ENCODE peak calls at places on chromosomes 12 and 14, in five cellular contexts. V, N, B, K and P are unnamed samples.
A peak's percentile ranks its signal among the peaks of the same experiment; 100 is the strongest.

GRCh38 chr12:78402366-78403134 is 462.0 kb upstream of the SYT1 start:
- DNase-seq in N (no peak), B (no peak), V (no peak), K (no peak), P (no peak)

GRCh38 chr14:28765169-28765906 is 1.2 kb upstream of the FOXG1 start:
- DNase-seq in N (no peak), K (no peak), B (no peak), V (no peak), P (no peak)

GRCh38 chr14:68574906-68575305 is 218.0 kb downstream of the ZFP36L1 start:
- DNase-seq in V (no peak), B (no peak), K (no peak), N (no peak), P (no peak)

GRCh38 chr12:80829767-80830166 is 108.0 kb downstream of the LIN7A start:
- DNase-seq in V (no peak), K (no peak), B (no peak), N (no peak), P (no peak)

GRCh38 chr14:71554323-71554722 is 377.9 kb upstream of the RGS6 start:
- DNase-seq in B (no peak), N (peak; percentile 82), K (no peak), V (no peak), P (no peak)

GRCh38 chr14:76067536-76067935 is 82.0 kb downstream of the IFT43 start:
- DNase-seq in V (no peak), N (no peak), K (no peak), B (no peak), P (no peak)

GRCh38 chr12:124916370-124917134 is 2.1 kb upstream of the UBC start:
- DNase-seq in B (peak; percentile 96), V (no peak), K (peak; percentile 91), N (no peak), P (peak; percentile 90)

GRCh38 chr14:56351861-56352260 is 227.7 kb upstream of the TMEM260 start:
- DNase-seq in V (no peak), N (no peak), K (no peak), B (no peak), P (no peak)

GRCh38 chr12:2589381-2589780 is 205.4 kb upstream of the FKBP4 start:
- DNase-seq in B (no peak), N (no peak), V (no peak), K (no peak), P (no peak)

GRCh38 chr14:72443991-72444431 is 449.9 kb downstream of the DPF3 start:
- DNase-seq in N (peak; percentile 28), V (no peak), B (no peak), K (no peak), P (no peak)

GRCh38 chr12:12081836-12082497 is 11.2 kb downstream of the BCL2L14 start:
- DNase-seq in K (peak; percentile 56), N (peak; percentile 39), B (peak; percentile 70), V (peak; percentile 52), P (peak; percentile 29)

GRCh38 chr12:55703288-55703687 is 4.4 kb downstream of the ITGA7 start:
- DNase-seq in V (no peak), B (no peak), K (no peak), N (no peak), P (no peak)

GRCh38 chr12:109641422-109641821 is 67.8 kb downstream of the MVK start:
- DNase-seq in B (no peak), V (no peak), K (no peak), N (no peak), P (no peak)

GRCh38 chr12:32307352-32307751 is 92.0 kb upstream of the FGD4 start:
- DNase-seq in N (no peak), B (no peak), V (no peak), K (no peak), P (no peak)

GRCh38 chr14:105388110-105388951 is 10.0 kb upstream of the TEX22 start:
- DNase-seq in V (no peak), B (no peak), K (no peak), N (no peak), P (no peak)

GRCh38 chr12:103884316-103884715 is 43.3 kb upstream of the NT5DC3 start:
- DNase-seq in N (no peak), B (no peak), K (peak; percentile 30), V (no peak), P (no peak)

GRCh38 chr12:132315951-132316350 is 13.4 kb downstream of the GALNT9 start:
- DNase-seq in N (no peak), V (no peak), B (no peak), K (no peak), P (no peak)

GRCh38 chr12:2047752-2048151 is 5.0 kb upstream of the CACNA1C start:
- DNase-seq in V (no peak), N (no peak), K (no peak), B (peak; percentile 24), P (no peak)

GRCh38 chr14:76776306-76777251 is 15.3 kb downstream of the VASH1 start:
- DNase-seq in K (peak; percentile 42), B (peak; percentile 29), V (no peak), N (no peak), P (no peak)

GRCh38 chr14:25150934-25151790 is 101.2 kb upstream of the STXBP6 start:
- DNase-seq in N (peak; percentile 1), K (peak; percentile 25), V (no peak), B (peak; percentile 72), P (peak; percentile 6)

GRCh38 chr12:80493466-80493865 is 49.4 kb downstream of the PTPRQ start:
- DNase-seq in N (no peak), V (no peak), K (no peak), B (no peak), P (no peak)

GRCh38 chr14:52069617-52070431 is 965 bp upstream of the NID2 start:
- DNase-seq in V (peak; percentile 81), N (no peak), B (no peak), K (no peak), P (no peak)

GRCh38 chr12:55188974-55189556 is 31.8 kb upstream of the OR10A7 start:
- DNase-seq in B (peak; percentile 72), V (no peak), N (peak; percentile 53), K (peak; percentile 86), P (peak; percentile 69)

GRCh38 chr14:99600232-99600888 is 3.6 kb downstream of the CCDC85C start:
- DNase-seq in V (no peak), B (no peak), N (no peak), K (peak; percentile 33), P (no peak)

GRCh38 chr12:123621101-123621500 is 12.4 kb downstream of the EIF2B1 start:
- DNase-seq in B (no peak), V (no peak), K (no peak), N (no peak), P (no peak)

DNA sequence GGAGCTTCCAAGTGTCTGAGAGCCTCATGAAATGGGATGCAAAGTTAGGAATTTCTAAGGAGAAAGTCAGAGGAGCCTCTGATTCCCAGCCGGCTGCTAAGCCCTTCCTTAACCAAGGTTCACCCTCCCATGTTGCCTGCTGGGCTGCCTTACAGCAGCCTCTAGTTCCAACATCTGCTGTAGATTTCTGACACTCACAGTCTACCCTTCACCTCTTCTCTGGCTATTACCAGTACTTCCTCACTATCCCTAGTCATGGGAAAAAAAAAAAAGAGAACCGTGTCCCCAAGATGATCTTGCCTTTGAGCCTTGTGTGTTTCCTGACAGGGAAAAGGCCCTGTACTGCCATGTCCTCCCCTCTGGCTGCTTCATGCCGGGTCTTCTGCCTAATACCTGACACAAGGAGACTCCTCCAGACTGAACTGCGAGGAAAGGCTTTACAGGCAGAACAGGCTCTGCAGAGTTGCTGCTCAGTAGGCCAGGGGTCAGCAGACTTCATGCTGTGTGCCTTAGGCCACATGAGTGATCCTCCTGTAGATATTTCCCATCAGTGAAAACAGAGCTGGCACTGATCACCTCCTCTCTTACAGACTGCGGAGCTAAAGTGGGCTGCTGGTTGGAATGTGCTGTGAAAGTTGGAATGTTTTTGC is 46.8 kb downstream of the PRKCH start:
- DNase-seq in B (no peak), V (no peak), K (no peak), N (no peak), P (no peak)
- H3K27ac ChIP-seq in B (no peak overlapping the region), V (no peak overlapping the region), K (no peak overlapping the region), N (peak overlapping the region; percentile 36), P (no peak overlapping the region)

DNA sequence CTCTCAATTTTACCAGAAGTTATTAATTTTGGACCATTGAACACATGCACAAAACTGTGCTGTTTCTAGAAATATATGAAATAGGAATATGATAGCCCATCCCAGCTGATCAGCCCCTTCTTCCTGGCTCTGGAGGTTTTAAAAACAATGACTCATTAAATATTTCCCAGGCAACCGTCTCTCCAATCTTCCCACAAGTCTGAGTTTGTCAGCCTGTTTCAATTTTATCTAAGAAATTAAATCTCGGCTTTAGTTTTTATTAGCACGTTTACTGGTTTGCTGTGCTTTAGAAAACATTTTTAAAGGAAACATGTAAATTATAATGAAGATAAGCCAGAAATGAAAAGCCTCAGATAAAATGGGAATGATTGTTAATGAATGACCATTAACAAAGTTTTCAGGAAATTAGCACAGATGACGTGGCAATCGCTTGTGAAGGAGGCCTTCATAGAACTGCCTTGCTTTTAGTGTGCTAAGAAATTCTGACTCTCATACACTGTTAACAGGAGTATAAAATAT is 89.3 kb upstream of the RAP1B start:
- DNase-seq in N (no peak), K (no peak), B (no peak), V (no peak), P (no peak)
- TF ChIP-seq ATF3 in N (no peak), K (peak; percentile 37), B (no peak), V (no peak), P (no peak)

GRCh38 chr14:61569783-61570182 is 125.5 kb upstream of the HIF1A start:
- DNase-seq in B (peak; percentile 60), N (no peak), V (no peak), K (no peak), P (no peak)
- TF ChIP-seq POLR2AphosphoS5 in B (no peak), N (no peak), V (no peak), K (no peak), P (no peak)

DNA sequence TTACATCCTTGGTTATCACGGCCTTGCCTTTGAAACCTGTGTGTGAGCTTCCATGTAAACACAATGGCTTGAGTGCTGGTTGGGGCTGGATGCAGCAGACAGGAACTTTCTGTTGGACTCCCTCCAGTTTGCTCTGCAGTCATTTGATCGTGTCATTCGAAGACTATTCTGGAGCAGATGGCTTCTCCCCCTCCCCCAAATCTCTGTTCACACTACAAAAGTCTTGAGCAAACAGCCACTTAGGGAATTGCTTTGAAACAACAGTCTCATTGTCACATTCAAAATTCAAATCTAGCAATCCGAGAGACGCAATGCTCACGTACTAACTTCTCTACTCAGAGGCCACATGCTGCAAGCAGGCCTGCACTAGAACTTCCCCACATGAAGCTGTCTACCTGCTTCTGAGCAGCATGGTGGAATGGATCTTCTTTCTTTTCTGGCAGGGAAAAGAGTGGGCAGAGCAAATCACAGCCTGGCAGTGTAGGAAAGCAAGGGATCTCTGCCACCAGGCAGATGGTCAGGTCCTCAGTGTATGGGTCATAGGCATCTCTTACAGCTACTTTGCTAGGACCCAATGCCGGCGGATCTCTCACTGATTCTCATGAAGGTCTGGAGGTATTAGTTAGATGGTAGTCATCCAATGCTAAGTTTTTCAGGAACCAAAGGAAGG is 214.2 kb downstream of the PPM1H start:
- DNase-seq in B (no peak), N (no peak), K (no peak), V (no peak), P (no peak)
- H3K27ac ChIP-seq in B (no peak overlapping the region), N (no peak overlapping the region), K (no peak overlapping the region), V (no peak overlapping the region), P (no peak overlapping the region)